ENCODE peak calls at places on chromosomes 5 and 9, in ten cellular contexts. One of them, this sample, is unnamed.
A peak's percentile ranks its signal among the peaks of the same experiment; 100 is the strongest.

GRCh38 chr5:39518516-39518915 is 93.7 kb upstream of the DAB2 start:
- DNase-seq in right lobe of liver: no peak
- DNase-seq in adrenal gland: no peak
- DNase-seq in tibial nerve: no peak
- DNase-seq in prostate gland: no peak
- DNase-seq in A549: peak; percentile 16
- DNase-seq in heart left ventricle: no peak
- DNase-seq in HepG2: no peak
- DNase-seq in spleen: no peak
- DNase-seq in uterus: no peak
- DNase-seq in this sample: no peak

GRCh38 chr5:25119654-25120053 is 474.9 kb upstream of the CDH10 start:
- DNase-seq in spleen: no peak
- DNase-seq in A549: peak; percentile 42
- DNase-seq in uterus: no peak
- DNase-seq in heart left ventricle: no peak
- DNase-seq in right lobe of liver: no peak
- DNase-seq in prostate gland: no peak
- DNase-seq in HepG2: peak; percentile 1
- DNase-seq in tibial nerve: no peak
- DNase-seq in adrenal gland: no peak
- DNase-seq in this sample: no peak

GRCh38 chr9:136664799-136665082 is 2.0 kb downstream of the EGFL7 start:
- DNase-seq in prostate gland: no peak
- DNase-seq in A549: no peak
- DNase-seq in adrenal gland: no peak
- DNase-seq in tibial nerve: no peak
- DNase-seq in HepG2: no peak
- DNase-seq in right lobe of liver: no peak
- DNase-seq in uterus: no peak
- DNase-seq in spleen: no peak
- DNase-seq in heart left ventricle: no peak
- DNase-seq in this sample: no peak

GRCh38 chr5:113489299-113489698 is 1.0 kb upstream of the MCC start:
- DNase-seq in HepG2: peak; percentile 57
- DNase-seq in heart left ventricle: no peak
- DNase-seq in spleen: no peak
- DNase-seq in prostate gland: peak; percentile 71
- DNase-seq in tibial nerve: peak; percentile 29
- DNase-seq in adrenal gland: no peak
- DNase-seq in uterus: no peak
- DNase-seq in right lobe of liver: no peak
- DNase-seq in A549: peak; percentile 20
- DNase-seq in this sample: no peak

GRCh38 chr9:116506685-116507084 is 180.4 kb upstream of the TRIM32 start:
- DNase-seq in heart left ventricle: no peak
- DNase-seq in uterus: no peak
- DNase-seq in prostate gland: no peak
- DNase-seq in tibial nerve: no peak
- DNase-seq in A549: no peak
- DNase-seq in spleen: no peak
- DNase-seq in adrenal gland: no peak
- DNase-seq in right lobe of liver: no peak
- DNase-seq in HepG2: no peak
- DNase-seq in this sample: no peak

GRCh38 chr9:33081128-33081851 is 4.8 kb upstream of the SMU1 start:
- DNase-seq in A549: peak; percentile 89
- DNase-seq in prostate gland: peak; percentile 79
- DNase-seq in tibial nerve: no peak
- DNase-seq in spleen: peak; percentile 74
- DNase-seq in uterus: peak; percentile 51
- DNase-seq in right lobe of liver: peak; percentile 43
- DNase-seq in adrenal gland: peak; percentile 68
- DNase-seq in HepG2: peak; percentile 79
- DNase-seq in heart left ventricle: no peak
- DNase-seq in this sample: peak; percentile 54

GRCh38 chr9:97938081-97938644 is at the start of gene HEMGN:
- DNase-seq in A549: no peak
- DNase-seq in tibial nerve: no peak
- DNase-seq in spleen: no peak
- DNase-seq in HepG2: no peak
- DNase-seq in prostate gland: no peak
- DNase-seq in right lobe of liver: no peak
- DNase-seq in heart left ventricle: no peak
- DNase-seq in uterus: no peak
- DNase-seq in adrenal gland: no peak
- DNase-seq in this sample: peak; percentile 17

GRCh38 chr5:38289457-38289856 is 31.1 kb downstream of the EGFLAM start:
- DNase-seq in adrenal gland: no peak
- DNase-seq in HepG2: no peak
- DNase-seq in spleen: no peak
- DNase-seq in prostate gland: no peak
- DNase-seq in right lobe of liver: no peak
- DNase-seq in A549: no peak
- DNase-seq in heart left ventricle: no peak
- DNase-seq in uterus: no peak
- DNase-seq in tibial nerve: no peak
- DNase-seq in this sample: no peak

GRCh38 chr9:123616707-123617106 is 260.7 kb downstream of the CRB2 start:
- DNase-seq in A549: no peak
- DNase-seq in HepG2: no peak
- DNase-seq in spleen: no peak
- DNase-seq in prostate gland: no peak
- DNase-seq in adrenal gland: no peak
- DNase-seq in right lobe of liver: no peak
- DNase-seq in uterus: no peak
- DNase-seq in heart left ventricle: no peak
- DNase-seq in tibial nerve: no peak
- DNase-seq in this sample: no peak

GRCh38 chr5:148808864-148809642 is 17.4 kb upstream of the ADRB2 start:
- DNase-seq in adrenal gland: no peak
- DNase-seq in spleen: peak; percentile 79
- DNase-seq in prostate gland: no peak
- DNase-seq in uterus: no peak
- DNase-seq in right lobe of liver: no peak
- DNase-seq in A549: no peak
- DNase-seq in tibial nerve: no peak
- DNase-seq in HepG2: no peak
- DNase-seq in heart left ventricle: no peak
- DNase-seq in this sample: peak; percentile 38

GRCh38 chr5:52757527-52757926 is 30.2 kb upstream of the ITGA1 start:
- DNase-seq in prostate gland: no peak
- DNase-seq in spleen: no peak
- DNase-seq in heart left ventricle: no peak
- DNase-seq in HepG2: no peak
- DNase-seq in adrenal gland: no peak
- DNase-seq in uterus: no peak
- DNase-seq in tibial nerve: no peak
- DNase-seq in right lobe of liver: no peak
- DNase-seq in A549: no peak
- DNase-seq in this sample: no peak

GRCh38 chr5:158874814-158875213 is 224.9 kb downstream of the EBF1 start:
- DNase-seq in A549: no peak
- DNase-seq in adrenal gland: no peak
- DNase-seq in HepG2: no peak
- DNase-seq in prostate gland: no peak
- DNase-seq in heart left ventricle: no peak
- DNase-seq in right lobe of liver: no peak
- DNase-seq in tibial nerve: no peak
- DNase-seq in uterus: no peak
- DNase-seq in spleen: no peak
- DNase-seq in this sample: no peak

GRCh38 chr5:132414634-132415377 is 45.3 kb downstream of the SLC22A5 start:
- DNase-seq in uterus: no peak
- DNase-seq in heart left ventricle: no peak
- DNase-seq in tibial nerve: no peak
- DNase-seq in HepG2: peak; percentile 53
- DNase-seq in A549: peak; percentile 67
- DNase-seq in prostate gland: peak; percentile 58
- DNase-seq in right lobe of liver: no peak
- DNase-seq in adrenal gland: no peak
- DNase-seq in spleen: no peak
- DNase-seq in this sample: no peak

GRCh38 chr5:2751592-2752021 is at the start of gene IRX2:
- DNase-seq in HepG2: no peak
- DNase-seq in spleen: no peak
- DNase-seq in right lobe of liver: peak; percentile 60
- DNase-seq in adrenal gland: peak; percentile 43
- DNase-seq in uterus: peak; percentile 23
- DNase-seq in prostate gland: peak; percentile 97
- DNase-seq in A549: peak; percentile 69
- DNase-seq in tibial nerve: no peak
- DNase-seq in heart left ventricle: peak; percentile 85
- DNase-seq in this sample: peak; percentile 32

GRCh38 chr5:61969347-61969746 is 336.7 kb upstream of the KIF2A start:
- DNase-seq in HepG2: no peak
- DNase-seq in uterus: no peak
- DNase-seq in right lobe of liver: no peak
- DNase-seq in adrenal gland: no peak
- DNase-seq in A549: no peak
- DNase-seq in heart left ventricle: no peak
- DNase-seq in tibial nerve: no peak
- DNase-seq in prostate gland: no peak
- DNase-seq in spleen: no peak
- DNase-seq in this sample: no peak

GRCh38 chr9:131815971-131816873 is 76.3 kb upstream of the RAPGEF1 start:
- DNase-seq in uterus: no peak
- DNase-seq in adrenal gland: no peak
- DNase-seq in spleen: no peak
- DNase-seq in HepG2: no peak
- DNase-seq in heart left ventricle: no peak
- DNase-seq in A549: peak; percentile 38
- DNase-seq in tibial nerve: no peak
- DNase-seq in prostate gland: no peak
- DNase-seq in right lobe of liver: no peak
- DNase-seq in this sample: no peak

GRCh38 chr5:83518676-83519075 is 47.1 kb downstream of the VCAN start:
- DNase-seq in prostate gland: no peak
- DNase-seq in adrenal gland: no peak
- DNase-seq in tibial nerve: no peak
- DNase-seq in right lobe of liver: no peak
- DNase-seq in A549: no peak
- DNase-seq in spleen: no peak
- DNase-seq in heart left ventricle: no peak
- DNase-seq in uterus: no peak
- DNase-seq in HepG2: no peak
- DNase-seq in this sample: no peak

GRCh38 chr5:122408592-122409219 is 96.7 kb downstream of the SNCAIP start:
- DNase-seq in adrenal gland: no peak
- DNase-seq in spleen: no peak
- DNase-seq in right lobe of liver: no peak
- DNase-seq in tibial nerve: no peak
- DNase-seq in heart left ventricle: no peak
- DNase-seq in A549: no peak
- DNase-seq in prostate gland: no peak
- DNase-seq in HepG2: no peak
- DNase-seq in uterus: no peak
- DNase-seq in this sample: no peak

DNA sequence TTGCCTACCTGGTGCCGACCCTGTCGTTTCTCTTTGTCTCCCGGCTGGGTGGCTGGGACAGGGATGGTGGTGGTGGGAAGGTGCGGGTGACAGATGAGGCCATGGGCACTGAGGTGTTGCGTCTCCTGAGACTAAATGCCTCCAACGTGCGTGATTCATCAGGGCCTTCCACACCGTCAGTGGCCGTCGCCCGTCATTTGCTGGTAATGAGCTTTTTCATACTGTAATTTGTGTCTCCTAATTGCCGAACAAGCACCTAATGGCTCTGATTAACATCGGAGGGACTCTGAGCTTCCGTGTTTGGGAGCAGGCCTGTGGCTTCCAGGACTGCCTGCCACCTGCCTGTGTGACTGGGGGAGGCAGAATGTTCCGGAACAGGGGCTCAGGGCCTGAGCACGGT is 35.2 kb downstream of the RXRA start:
- DNase-seq in uterus: no peak
- DNase-seq in spleen: no peak
- DNase-seq in heart left ventricle: no peak
- DNase-seq in HepG2: no peak
- DNase-seq in prostate gland: no peak
- DNase-seq in tibial nerve: no peak
- DNase-seq in right lobe of liver: no peak
- DNase-seq in A549: no peak
- DNase-seq in adrenal gland: no peak
- DNase-seq in this sample: no peak
- H3K4me1 ChIP-seq in uterus: peaks cover 52% of the 10 kb centered on the region
- H3K4me1 ChIP-seq in spleen: peaks cover 34% of the 10 kb centered on the region
- H3K4me1 ChIP-seq in heart left ventricle: peaks cover 82% of the 10 kb centered on the region
- H3K4me1 ChIP-seq in HepG2: peaks cover 69% of the 10 kb centered on the region
- H3K4me1 ChIP-seq in prostate gland: peaks cover 85% of the 10 kb centered on the region
- H3K4me1 ChIP-seq in tibial nerve: peaks cover 100% of the 10 kb centered on the region
- H3K4me1 ChIP-seq in right lobe of liver: peaks cover 2% of the 10 kb centered on the region
- H3K4me1 ChIP-seq in A549: peaks cover 40% of the 10 kb centered on the region
- H3K4me1 ChIP-seq in adrenal gland: peaks cover 79% of the 10 kb centered on the region
- H3K4me1 ChIP-seq in this sample: peaks cover 42% of the 10 kb centered on the region

DNA sequence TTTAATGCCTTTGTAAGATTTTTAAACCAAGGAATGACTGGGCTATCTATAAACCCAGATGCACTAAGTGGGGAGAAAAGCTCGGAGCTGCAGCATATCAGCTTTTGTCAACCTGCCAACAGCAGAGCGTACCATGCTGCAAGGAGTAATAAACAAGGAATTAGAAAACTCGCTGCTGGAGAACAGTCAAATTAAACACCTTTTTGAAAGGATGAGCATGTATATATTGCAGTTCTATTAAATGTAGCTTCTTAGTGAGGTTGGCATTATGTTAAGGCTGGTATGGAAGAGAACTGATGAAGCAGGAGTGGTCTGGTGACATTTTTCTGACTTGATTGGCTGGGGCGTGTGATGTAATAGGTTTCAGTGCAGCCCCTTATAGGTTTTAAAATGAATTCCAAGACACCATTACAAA is 74.7 kb downstream of the PIK3R1 start:
- DNase-seq in right lobe of liver: peak; percentile 35
- DNase-seq in heart left ventricle: no peak
- DNase-seq in adrenal gland: no peak
- DNase-seq in HepG2: no peak
- DNase-seq in prostate gland: peak; percentile 62
- DNase-seq in uterus: no peak
- DNase-seq in spleen: no peak
- DNase-seq in A549: no peak
- DNase-seq in tibial nerve: no peak
- DNase-seq in this sample: peak; percentile 53
- TF ChIP-seq POLR2A in right lobe of liver: no peak
- TF ChIP-seq POLR2A in heart left ventricle: no peak
- TF ChIP-seq POLR2A in adrenal gland: no peak
- TF ChIP-seq POLR2A in HepG2: no peak
- TF ChIP-seq POLR2A in prostate gland: no peak
- TF ChIP-seq POLR2A in uterus: no peak
- TF ChIP-seq POLR2A in spleen: no peak
- TF ChIP-seq POLR2A in A549: no peak
- TF ChIP-seq POLR2A in tibial nerve: no peak
- TF ChIP-seq POLR2A in this sample: no peak

GRCh38 chr5:109649371-109649770 is 40.4 kb upstream of the MAN2A1 start:
- DNase-seq in adrenal gland: no peak
- DNase-seq in A549: no peak
- DNase-seq in uterus: no peak
- DNase-seq in tibial nerve: no peak
- DNase-seq in right lobe of liver: no peak
- DNase-seq in HepG2: no peak
- DNase-seq in prostate gland: no peak
- DNase-seq in heart left ventricle: no peak
- DNase-seq in spleen: no peak
- DNase-seq in this sample: no peak
- H3K27ac ChIP-seq in adrenal gland: no peak overlapping the region
- H3K27ac ChIP-seq in A549: no peak overlapping the region
- H3K27ac ChIP-seq in uterus: no peak overlapping the region
- H3K27ac ChIP-seq in tibial nerve: no peak overlapping the region
- H3K27ac ChIP-seq in right lobe of liver: no peak overlapping the region
- H3K27ac ChIP-seq in HepG2: no peak overlapping the region
- H3K27ac ChIP-seq in prostate gland: no peak overlapping the region
- H3K27ac ChIP-seq in heart left ventricle: no peak overlapping the region
- H3K27ac ChIP-seq in spleen: no peak overlapping the region
- H3K27ac ChIP-seq in this sample: no peak overlapping the region

GRCh38 chr9:137789295-137789895 is 88.2 kb upstream of the CACNA1B start:
- DNase-seq in tibial nerve: no peak
- DNase-seq in right lobe of liver: no peak
- DNase-seq in HepG2: peak; percentile 79
- DNase-seq in spleen: no peak
- DNase-seq in heart left ventricle: no peak
- DNase-seq in uterus: no peak
- DNase-seq in prostate gland: no peak
- DNase-seq in A549: no peak
- DNase-seq in adrenal gland: no peak
- DNase-seq in this sample: no peak
- H3K4me1 ChIP-seq in tibial nerve: no peaks in the 10 kb centered on the region
- H3K4me1 ChIP-seq in right lobe of liver: no peaks in the 10 kb centered on the region
- H3K4me1 ChIP-seq in HepG2: peaks cover 62% of the 10 kb centered on the region
- H3K4me1 ChIP-seq in spleen: no peaks in the 10 kb centered on the region
- H3K4me1 ChIP-seq in heart left ventricle: no peaks in the 10 kb centered on the region
- H3K4me1 ChIP-seq in uterus: no peaks in the 10 kb centered on the region
- H3K4me1 ChIP-seq in prostate gland: no peaks in the 10 kb centered on the region
- H3K4me1 ChIP-seq in A549: no peaks in the 10 kb centered on the region
- H3K4me1 ChIP-seq in adrenal gland: no peaks in the 10 kb centered on the region
- H3K4me1 ChIP-seq in this sample: no peaks in the 10 kb centered on the region

This sample was measured in transverse colon.